ENCODE peak calls at places on chromosomes 3 and 15, in six cellular contexts. One of them, this sample, is unnamed.

GRCh38 chr15:46304320-46304719 is 669.5 kb downstream of the SQOR start:
- DNase-seq in K562: peak
- DNase-seq in WTC11: peak
- DNase-seq in H1: no peak
- DNase-seq in HepG2: peak
- DNase-seq in GM12878: no peak
- DNase-seq in this sample: no peak

GRCh38 chr3:45409921-45410320 is 21.5 kb downstream of the LARS2 start:
- DNase-seq in WTC11: no peak
- DNase-seq in GM12878: no peak
- DNase-seq in K562: no peak
- DNase-seq in H1: no peak
- DNase-seq in HepG2: no peak
- DNase-seq in this sample: no peak

GRCh38 chr3:45665101-45665572 is 24.1 kb upstream of the SACM1L start:
- DNase-seq in HepG2: peak
- DNase-seq in WTC11: peak
- DNase-seq in H1: no peak
- DNase-seq in K562: peak
- DNase-seq in GM12878: peak
- DNase-seq in this sample: peak

GRCh38 chr3:133851266-133851906 is 44.3 kb downstream of the RAB6B start:
- DNase-seq in WTC11: no peak
- DNase-seq in H1: no peak
- DNase-seq in HepG2: no peak
- DNase-seq in GM12878: no peak
- DNase-seq in K562: peak
- DNase-seq in this sample: no peak

GRCh38 chr3:120678331-120678845 is 3.7 kb downstream of the HGD start:
- DNase-seq in WTC11: no peak
- DNase-seq in GM12878: peak
- DNase-seq in H1: no peak
- DNase-seq in HepG2: peak
- DNase-seq in K562: no peak
- DNase-seq in this sample: no peak

GRCh38 chr3:63937661-63938651 is 25.8 kb upstream of the SCAANT1 start:
- DNase-seq in H1: no peak
- DNase-seq in K562: no peak
- DNase-seq in WTC11: no peak
- DNase-seq in GM12878: peak
- DNase-seq in HepG2: peak
- DNase-seq in this sample: no peak

GRCh38 chr3:160577551-160578195 is 12.3 kb upstream of the KPNA4 start:
- DNase-seq in WTC11: no peak
- DNase-seq in HepG2: peak
- DNase-seq in H1: no peak
- DNase-seq in GM12878: no peak
- DNase-seq in K562: no peak
- DNase-seq in this sample: peak

GRCh38 chr3:103127737-103128136 is 692.9 kb downstream of the ZPLD1 start:
- DNase-seq in HepG2: no peak
- DNase-seq in K562: no peak
- DNase-seq in WTC11: no peak
- DNase-seq in H1: no peak
- DNase-seq in GM12878: peak
- DNase-seq in this sample: no peak

GRCh38 chr3:74443102-74443501 is 171.4 kb downstream of the CNTN3 start:
- DNase-seq in H1: no peak
- DNase-seq in K562: no peak
- DNase-seq in GM12878: no peak
- DNase-seq in HepG2: no peak
- DNase-seq in WTC11: no peak
- DNase-seq in this sample: no peak

GRCh38 chr3:29156071-29156715 is 124.7 kb upstream of the RBMS3 start:
- DNase-seq in WTC11: peak
- DNase-seq in GM12878: no peak
- DNase-seq in HepG2: no peak
- DNase-seq in H1: peak
- DNase-seq in K562: no peak
- DNase-seq in this sample: no peak

GRCh38 chr15:90497912-90498311 is 31.8 kb upstream of the CRTC3 start:
- DNase-seq in WTC11: no peak
- DNase-seq in K562: peak
- DNase-seq in GM12878: no peak
- DNase-seq in HepG2: no peak
- DNase-seq in H1: no peak
- DNase-seq in this sample: no peak

GRCh38 chr3:149473314-149473990 is 1.0 kb upstream of the TM4SF4 start:
- DNase-seq in HepG2: no peak
- DNase-seq in H1: no peak
- DNase-seq in K562: no peak
- DNase-seq in GM12878: no peak
- DNase-seq in WTC11: no peak
- DNase-seq in this sample: peak

GRCh38 chr3:134079111-134079531 is 49.4 kb upstream of the SLCO2A1 start:
- DNase-seq in K562: no peak
- DNase-seq in GM12878: no peak
- DNase-seq in H1: no peak
- DNase-seq in WTC11: no peak
- DNase-seq in HepG2: peak
- DNase-seq in this sample: no peak

GRCh38 chr3:46903341-46904302 is 26.1 kb downstream of the PTH1R start:
- DNase-seq in HepG2: no peak
- DNase-seq in H1: no peak
- DNase-seq in WTC11: no peak
- DNase-seq in GM12878: no peak
- DNase-seq in K562: peak
- DNase-seq in this sample: no peak

GRCh38 chr15:74378853-74379252 is 11.4 kb upstream of the CYP11A1 start:
- DNase-seq in GM12878: no peak
- DNase-seq in H1: no peak
- DNase-seq in K562: no peak
- DNase-seq in WTC11: no peak
- DNase-seq in HepG2: no peak
- DNase-seq in this sample: no peak

GRCh38 chr15:52102468-52102867 is 10.1 kb downstream of the BCL2L10 start:
- DNase-seq in HepG2: no peak
- DNase-seq in H1: no peak
- DNase-seq in WTC11: no peak
- DNase-seq in K562: no peak
- DNase-seq in GM12878: no peak
- DNase-seq in this sample: no peak

GRCh38 chr15:75712668-75713337 is at the start of gene CSPG4:
- DNase-seq in GM12878: no peak
- DNase-seq in WTC11: peak
- DNase-seq in HepG2: no peak
- DNase-seq in H1: no peak
- DNase-seq in K562: peak
- DNase-seq in this sample: no peak

GRCh38 chr15:87817553-87817952 is 439.0 kb downstream of the NTRK3 start:
- DNase-seq in HepG2: no peak
- DNase-seq in GM12878: no peak
- DNase-seq in K562: no peak
- DNase-seq in WTC11: no peak
- DNase-seq in H1: no peak
- DNase-seq in this sample: no peak

GRCh38 chr15:80925597-80926059 is 64.0 kb downstream of the MESD start:
- DNase-seq in H1: no peak
- DNase-seq in GM12878: no peak
- DNase-seq in HepG2: no peak
- DNase-seq in K562: no peak
- DNase-seq in WTC11: no peak
- DNase-seq in this sample: no peak

GRCh38 chr3:151227438-151228290 is 24.6 kb upstream of the GPR171 start:
- DNase-seq in WTC11: peak
- DNase-seq in H1: peak
- DNase-seq in HepG2: peak
- DNase-seq in K562: peak
- DNase-seq in GM12878: peak
- DNase-seq in this sample: peak

GRCh38 chr15:98536976-98537375 is 111.4 kb upstream of the IGF1R start:
- DNase-seq in H1: no peak
- DNase-seq in K562: no peak
- DNase-seq in WTC11: no peak
- DNase-seq in GM12878: no peak
- DNase-seq in HepG2: no peak
- DNase-seq in this sample: no peak

DNA sequence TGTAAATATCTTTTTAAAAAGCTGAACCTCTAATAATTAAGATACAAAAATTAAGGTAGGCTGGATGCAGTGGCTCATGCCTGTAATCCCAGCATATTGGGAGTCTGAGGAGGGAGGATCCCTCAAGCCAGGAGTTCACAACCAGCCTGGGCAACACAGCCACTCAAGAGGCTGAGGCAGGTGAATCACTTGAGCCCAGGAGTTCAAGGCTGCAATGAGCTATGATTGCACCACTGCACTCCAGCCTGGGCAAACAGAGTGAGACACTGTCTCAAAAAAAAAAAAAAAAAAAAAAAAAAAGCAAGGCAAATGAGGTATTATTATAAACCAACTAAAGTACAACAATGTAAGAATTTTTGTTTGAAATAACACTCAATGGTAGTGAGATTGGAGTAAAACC is 47.6 kb downstream of the EFHB start:
- DNase-seq in WTC11: no peak
- DNase-seq in H1: no peak
- DNase-seq in GM12878: no peak
- DNase-seq in K562: no peak
- DNase-seq in HepG2: peak
- DNase-seq in this sample: no peak
- TF ChIP-seq ATF3 in WTC11: no peak
- TF ChIP-seq ATF3 in H1: no peak
- TF ChIP-seq ATF3 in GM12878: no peak
- TF ChIP-seq ATF3 in K562: no peak
- TF ChIP-seq ATF3 in HepG2: no peak
- TF ChIP-seq ATF3 in this sample: no peak

DNA sequence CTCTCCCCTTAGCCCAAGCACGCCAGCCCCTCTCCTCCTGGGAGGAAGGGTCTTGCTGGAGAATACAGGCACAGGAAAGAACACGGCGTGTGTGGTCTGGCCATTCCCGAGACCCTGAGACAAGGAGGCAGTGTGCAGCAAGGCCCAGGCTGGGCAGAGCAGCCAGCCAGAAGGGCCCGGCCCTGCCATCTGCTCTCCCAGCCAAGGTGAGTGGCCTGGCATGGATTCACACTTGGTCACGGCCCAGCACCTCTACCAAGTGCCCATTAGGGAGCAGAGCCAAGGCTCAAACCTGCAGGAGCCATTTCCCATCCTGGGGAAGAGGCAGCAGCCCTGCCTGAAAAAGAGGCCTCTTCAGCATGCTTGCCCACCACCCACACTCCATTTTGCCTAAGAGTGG is 28.6 kb downstream of the MEGF11 start:
- DNase-seq in GM12878: no peak
- DNase-seq in WTC11: no peak
- DNase-seq in HepG2: no peak
- DNase-seq in H1: no peak
- DNase-seq in K562: no peak
- DNase-seq in this sample: no peak
- TF ChIP-seq ATF3 in GM12878: no peak
- TF ChIP-seq ATF3 in WTC11: no peak
- TF ChIP-seq ATF3 in HepG2: no peak
- TF ChIP-seq ATF3 in H1: no peak
- TF ChIP-seq ATF3 in K562: no peak
- TF ChIP-seq ATF3 in this sample: no peak

DNA sequence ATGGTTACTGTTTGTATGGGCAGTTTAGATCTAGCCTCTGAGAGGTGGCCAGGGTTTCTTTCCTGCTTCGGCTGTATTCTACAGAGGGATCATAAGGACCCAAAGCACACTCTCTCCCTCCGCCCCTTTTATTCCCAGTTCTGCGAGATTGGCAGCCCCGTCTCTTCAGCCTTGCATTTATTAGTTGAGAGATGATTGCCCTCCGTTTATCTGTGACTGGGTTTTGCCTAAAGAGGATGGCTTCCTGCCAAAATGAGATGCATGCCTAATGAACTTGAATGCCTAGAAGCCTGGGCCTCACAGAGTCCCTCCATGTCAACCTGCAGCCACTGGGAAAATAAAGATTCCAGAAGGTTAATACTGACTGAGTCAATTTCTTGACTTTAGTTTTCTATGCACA is 97.0 kb upstream of the CHL1 start:
- DNase-seq in HepG2: no peak
- DNase-seq in WTC11: no peak
- DNase-seq in GM12878: no peak
- DNase-seq in H1: no peak
- DNase-seq in K562: no peak
- DNase-seq in this sample: no peak
- TF ChIP-seq ATF3 in HepG2: no peak
- TF ChIP-seq ATF3 in WTC11: no peak
- TF ChIP-seq ATF3 in GM12878: no peak
- TF ChIP-seq ATF3 in H1: no peak
- TF ChIP-seq ATF3 in K562: no peak
- TF ChIP-seq ATF3 in this sample: no peak

GRCh38 chr3:50551293-50552057 is 16.1 kb downstream of the C3orf18 start:
- DNase-seq in WTC11: no peak
- DNase-seq in GM12878: no peak
- DNase-seq in H1: no peak
- DNase-seq in HepG2: no peak
- DNase-seq in K562: no peak
- DNase-seq in this sample: no peak

GRCh38 chr3:50552598-50552997 is 14.9 kb downstream of the C3orf18 start:
- DNase-seq in H1: no peak
- DNase-seq in WTC11: no peak
- DNase-seq in GM12878: no peak
- DNase-seq in HepG2: no peak
- DNase-seq in K562: no peak
- DNase-seq in this sample: no peak

GRCh38 chr3:50549226-50549625 is 18.3 kb downstream of the C3orf18 start:
- DNase-seq in K562: no peak
- DNase-seq in GM12878: no peak
- DNase-seq in H1: no peak
- DNase-seq in WTC11: no peak
- DNase-seq in HepG2: no peak
- DNase-seq in this sample: no peak

GRCh38 chr3:50552058-50552435 is 15.5 kb downstream of the C3orf18 start:
- DNase-seq in GM12878: no peak
- DNase-seq in K562: no peak
- DNase-seq in WTC11: no peak
- DNase-seq in H1: no peak
- DNase-seq in HepG2: no peak
- DNase-seq in this sample: no peak

DNA sequence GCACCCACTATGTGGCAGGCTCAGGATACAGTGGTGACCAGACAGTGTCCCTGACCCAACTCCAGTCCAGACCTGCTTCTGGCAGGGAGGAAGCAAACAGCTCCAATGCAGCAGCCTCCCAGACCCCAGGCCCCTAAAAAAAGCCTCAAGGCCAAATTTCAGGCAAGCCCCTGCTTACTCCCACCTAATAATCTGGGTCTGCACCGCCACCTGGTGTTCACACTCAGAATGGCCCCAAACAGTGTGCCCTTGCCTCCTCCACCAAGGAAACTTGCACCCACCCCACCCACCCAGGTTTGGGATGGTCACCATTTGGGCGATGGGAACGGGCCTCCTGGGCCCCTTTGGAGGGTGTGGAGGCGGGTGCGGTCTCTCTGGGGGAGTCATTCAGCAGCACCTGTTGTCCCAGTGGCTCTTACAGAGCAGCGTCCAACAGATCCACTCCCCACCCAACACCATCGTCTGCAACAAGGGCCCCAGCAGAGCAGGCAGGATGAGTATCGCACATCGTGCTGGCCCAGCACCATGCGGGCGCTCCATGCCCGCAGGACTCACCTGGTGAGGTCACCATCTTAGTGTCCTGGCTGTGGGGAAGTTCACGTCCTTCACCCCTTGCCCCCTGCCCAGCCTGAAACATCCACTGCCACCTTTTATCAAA is 17.3 kb downstream of the C3orf18 start:
- DNase-seq in WTC11: peak
- DNase-seq in GM12878: no peak
- DNase-seq in H1: no peak
- DNase-seq in K562: peak
- DNase-seq in HepG2: peak
- DNase-seq in this sample: no peak
- TF ChIP-seq ATF3 in WTC11: no peak
- TF ChIP-seq ATF3 in GM12878: no peak
- TF ChIP-seq ATF3 in H1: no peak
- TF ChIP-seq ATF3 in K562: no peak
- TF ChIP-seq ATF3 in HepG2: no peak
- TF ChIP-seq ATF3 in this sample: no peak